ENCODE peak calls at places on chromosomes 7 and 10, in six cellular contexts. U, I, M, S, O and J are unnamed samples.
A peak's percentile ranks its signal among the peaks of the same experiment; 100 is the strongest.

GRCh38 chr10:28366943-28367342 is 64.1 kb upstream of the MPP7 start:
- DNase-seq in U (no peak), I (no peak), M (no peak), S (no peak), O (no peak), J (no peak)

GRCh38 chr7:119664601-119665000 is 608.4 kb upstream of the KCND2 start:
- DNase-seq in U (no peak), I (no peak), M (no peak), S (no peak), O (no peak), J (no peak)

GRCh38 chr7:104272767-104273384 is 55.5 kb upstream of the LHFPL3 start:
- DNase-seq in U (no peak), I (peak; percentile 29), M (no peak), S (no peak), O (no peak), J (peak; percentile 27)

GRCh38 chr10:35611750-35612149 is 6.6 kb downstream of the GJD4 start:
- DNase-seq in U (no peak), I (peak; percentile 23), M (no peak), S (no peak), O (no peak), J (no peak)

GRCh38 chr7:86913709-86914108 is 145.7 kb downstream of the ELAPOR2 start:
- DNase-seq in U (no peak), I (no peak), M (no peak), S (no peak), O (no peak), J (no peak)

GRCh38 chr10:125843603-125844329 is 20.4 kb downstream of the BCCIP start:
- DNase-seq in U (no peak), I (no peak), M (no peak), S (no peak), O (no peak), J (no peak)

GRCh38 chr7:38796636-38797501 is 112.1 kb downstream of the VPS41 start:
- DNase-seq in U (peak; percentile 57), I (peak; percentile 64), M (peak; percentile 27), S (peak; percentile 36), O (no peak), J (peak; percentile 66)

GRCh38 chr10:98309366-98310355 is 41.7 kb upstream of the LOXL4 start:
- DNase-seq in U (peak; percentile 66), I (peak; percentile 61), M (no peak), S (peak; percentile 80), O (peak; percentile 86), J (peak; percentile 37)

GRCh38 chr7:29337628-29338116 is 143.1 kb downstream of the CHN2 start:
- DNase-seq in U (no peak), I (no peak), M (peak; percentile 48), S (no peak), O (no peak), J (peak; percentile 35)

GRCh38 chr10:78802866-78803265 is 265.9 kb upstream of the ZMIZ1 start:
- DNase-seq in U (no peak), I (no peak), M (no peak), S (peak; percentile 82), O (peak; percentile 84), J (no peak)

GRCh38 chr7:137343483-137343841 is at the start of gene PTN:
- DNase-seq in U (no peak), I (no peak), M (no peak), S (peak; percentile 60), O (peak; percentile 78), J (no peak)

GRCh38 chr7:8201846-8202441 is 60.0 kb downstream of the ICA1 start:
- DNase-seq in U (no peak), I (peak; percentile 77), M (no peak), S (no peak), O (no peak), J (no peak)

GRCh38 chr10:131683281-131683861 is 217.4 kb upstream of the PPP2R2D start:
- DNase-seq in U (no peak), I (no peak), M (no peak), S (no peak), O (peak; percentile 60), J (no peak)

GRCh38 chr7:15081891-15082290 is 179.3 kb upstream of the DGKB start:
- DNase-seq in U (no peak), I (no peak), M (no peak), S (no peak), O (no peak), J (no peak)

GRCh38 chr10:57983226-57983870 is 284.3 kb downstream of the IPMK start:
- DNase-seq in U (no peak), I (no peak), M (no peak), S (no peak), O (no peak), J (no peak)

GRCh38 chr7:116258734-116259133 is 48.4 kb downstream of the TES start:
- DNase-seq in U (no peak), I (peak; percentile 73), M (peak; percentile 28), S (no peak), O (no peak), J (peak; percentile 54)

GRCh38 chr7:5320802-5321396 is 38.2 kb downstream of the SLC29A4 start:
- DNase-seq in U (no peak), I (no peak), M (no peak), S (no peak), O (no peak), J (no peak)

GRCh38 chr7:1673581-1674102 is 3.6 kb downstream of the ELFN1 start:
- DNase-seq in U (no peak), I (no peak), M (no peak), S (no peak), O (peak; percentile 52), J (no peak)

GRCh38 chr7:48748081-48748833 is 176.1 kb upstream of the CDC14C start:
- DNase-seq in U (no peak), I (no peak), M (no peak), S (no peak), O (no peak), J (no peak)

GRCh38 chr10:23046032-23046431 is 49.3 kb upstream of the MSRB2 start:
- DNase-seq in U (no peak), I (no peak), M (no peak), S (no peak), O (no peak), J (no peak)

GRCh38 chr10:51000976-51001375 is 73.3 kb upstream of the PRKG1 start:
- DNase-seq in U (no peak), I (no peak), M (no peak), S (peak; percentile 29), O (no peak), J (no peak)

GRCh38 chr7:134782121-134782623 is 2.7 kb downstream of the CALD1 start:
- DNase-seq in U (no peak), I (no peak), M (no peak), S (no peak), O (no peak), J (no peak)

GRCh38 chr7:1852781-1853618 is 182.9 kb downstream of the ELFN1 start:
- DNase-seq in U (no peak), I (no peak), M (no peak), S (peak; percentile 22), O (peak; percentile 51), J (no peak)

GRCh38 chr10:69049564-69049955 is 38.3 kb upstream of the SRGN start:
- DNase-seq in U (no peak), I (no peak), M (no peak), S (peak; percentile 58), O (no peak), J (no peak)
- H3K27ac ChIP-seq in U (peak overlapping the region; percentile 59), I (no peak overlapping the region), M (no peak overlapping the region), S (no peak overlapping the region), O (peak overlapping the region; percentile 41), J (no peak overlapping the region)

GRCh38 chr7:42238709-42239395 is 1.8 kb upstream of the GLI3 start:
- DNase-seq in U (no peak), I (no peak), M (no peak), S (no peak), O (peak; percentile 85), J (no peak)
- H3K27ac ChIP-seq in U (peak overlapping the region; percentile 94), I (no peak overlapping the region), M (no peak overlapping the region), S (peak overlapping the region; percentile 66), O (peak overlapping the region; percentile 97), J (no peak overlapping the region)

GRCh38 chr7:43868681-43869017 is 668 bp downstream of the MRPS24 start:
- DNase-seq in U (no peak), I (no peak), M (no peak), S (no peak), O (no peak), J (no peak)
- H3K27ac ChIP-seq in U (peak overlapping the region; percentile 90), I (peak overlapping the region; percentile 75), M (peak overlapping the region; percentile 78), S (peak overlapping the region; percentile 74), O (peak overlapping the region; percentile 87), J (peak overlapping the region; percentile 77)

GRCh38 chr7:100895701-100895955 is at the start of gene ACHE:
- DNase-seq in U (no peak), I (no peak), M (no peak), S (no peak), O (no peak), J (no peak)
- H3K27ac ChIP-seq in U (peak within 1 kb of the TSS; percentile 40), I (peak within 1 kb of the TSS; percentile 48), M (no peak within 1 kb of the TSS), S (peak within 1 kb of the TSS; percentile 8), O (no peak within 1 kb of the TSS), J (peak within 1 kb of the TSS; percentile 91)

GRCh38 chr10:95328013-95328412 is 37.2 kb upstream of the PDLIM1 start:
- DNase-seq in U (no peak), I (no peak), M (no peak), S (no peak), O (no peak), J (no peak)
- H3K27ac ChIP-seq in U (peak overlapping the region; percentile 88), I (no peak overlapping the region), M (no peak overlapping the region), S (peak overlapping the region; percentile 60), O (peak overlapping the region; percentile 85), J (peak overlapping the region; percentile 69)